ENCODE peak calls at places on chromosomes 3 and 15, in four cellular contexts. One of them, this sample, is unnamed.
A peak's percentile ranks its signal among the peaks of the same experiment; 100 is the strongest.

GRCh38 chr15:88664151-88664778 is 25.4 kb downstream of the ISG20 start:
- DNase-seq in K562: no peak
- DNase-seq in IMR-90: no peak
- DNase-seq in GM12878: no peak
- DNase-seq in this sample: no peak

GRCh38 chr15:42385206-42385979 is 26.1 kb downstream of the CAPN3 start:
- DNase-seq in IMR-90: peak; percentile 62
- DNase-seq in GM12878: no peak
- DNase-seq in K562: peak; percentile 67
- DNase-seq in this sample: peak; percentile 41

GRCh38 chr3:180421221-180421620 is 180.7 kb upstream of the TTC14 start:
- DNase-seq in IMR-90: peak; percentile 18
- DNase-seq in K562: no peak
- DNase-seq in GM12878: no peak
- DNase-seq in this sample: no peak

GRCh38 chr3:24683511-24684384 is 189.1 kb upstream of the THRB start:
- DNase-seq in IMR-90: peak; percentile 63
- DNase-seq in GM12878: no peak
- DNase-seq in K562: peak; percentile 35
- DNase-seq in this sample: peak; percentile 35

GRCh38 chr3:45816544-45816943 is 20.2 kb upstream of the SLC6A20 start:
- DNase-seq in IMR-90: peak; percentile 41
- DNase-seq in GM12878: no peak
- DNase-seq in K562: no peak
- DNase-seq in this sample: no peak

GRCh38 chr3:94965867-94966471 is 903.1 kb downstream of the NSUN3 start:
- DNase-seq in K562: no peak
- DNase-seq in GM12878: no peak
- DNase-seq in IMR-90: no peak
- DNase-seq in this sample: no peak

GRCh38 chr15:31300208-31300661 is 26.4 kb upstream of the KLF13 start:
- DNase-seq in GM12878: no peak
- DNase-seq in IMR-90: no peak
- DNase-seq in K562: no peak
- DNase-seq in this sample: no peak

GRCh38 chr3:46365737-46366524 is 4.8 kb upstream of the CCR5 start:
- DNase-seq in GM12878: no peak
- DNase-seq in IMR-90: no peak
- DNase-seq in K562: no peak
- DNase-seq in this sample: no peak

GRCh38 chr3:52897130-52898109 is at the start of gene STIMATE:
- DNase-seq in IMR-90: peak; percentile 73
- DNase-seq in K562: peak; percentile 94
- DNase-seq in GM12878: no peak
- DNase-seq in this sample: peak; percentile 80

GRCh38 chr3:57864853-57865252 is 108.7 kb downstream of the SLMAP start:
- DNase-seq in K562: no peak
- DNase-seq in GM12878: no peak
- DNase-seq in IMR-90: peak; percentile 45
- DNase-seq in this sample: peak; percentile 5

GRCh38 chr3:190728574-190729246 is 133.8 kb downstream of the GMNC start:
- DNase-seq in GM12878: no peak
- DNase-seq in IMR-90: no peak
- DNase-seq in K562: no peak
- DNase-seq in this sample: peak; percentile 20

GRCh38 chr15:67137951-67138935 is 72.8 kb downstream of the SMAD3 start:
- DNase-seq in K562: no peak
- DNase-seq in IMR-90: peak; percentile 49
- DNase-seq in GM12878: no peak
- DNase-seq in this sample: no peak

GRCh38 chr3:64306745-64307144 is 81.5 kb upstream of the PRICKLE2 start:
- DNase-seq in K562: no peak
- DNase-seq in IMR-90: no peak
- DNase-seq in GM12878: no peak
- DNase-seq in this sample: no peak

GRCh38 chr3:16514021-16514700 is 662 bp upstream of the RFTN1 start:
- DNase-seq in K562: no peak
- DNase-seq in IMR-90: no peak
- DNase-seq in GM12878: no peak
- DNase-seq in this sample: no peak

GRCh38 chr3:14360123-14360881 is 42.1 kb upstream of the SLC6A6 start:
- DNase-seq in K562: no peak
- DNase-seq in GM12878: no peak
- DNase-seq in IMR-90: peak; percentile 62
- DNase-seq in this sample: no peak

GRCh38 chr3:9037113-9037715 is 73.9 kb upstream of the RAD18 start:
- DNase-seq in GM12878: no peak
- DNase-seq in IMR-90: no peak
- DNase-seq in K562: no peak
- DNase-seq in this sample: no peak

GRCh38 chr15:70879386-70879785 is 12.8 kb downstream of the THAP10 start:
- DNase-seq in IMR-90: peak; percentile 93
- DNase-seq in K562: no peak
- DNase-seq in GM12878: no peak
- DNase-seq in this sample: no peak

GRCh38 chr3:113546414-113546893 is 14.1 kb downstream of the SIDT1 start:
- DNase-seq in IMR-90: no peak
- DNase-seq in K562: no peak
- DNase-seq in GM12878: peak; percentile 57
- DNase-seq in this sample: no peak

GRCh38 chr3:69535613-69536012 is 149.7 kb upstream of the FRMD4B start:
- DNase-seq in K562: no peak
- DNase-seq in GM12878: no peak
- DNase-seq in IMR-90: no peak
- DNase-seq in this sample: no peak

GRCh38 chr3:69541059-69541471 is 155.2 kb upstream of the FRMD4B start:
- DNase-seq in GM12878: no peak
- DNase-seq in IMR-90: no peak
- DNase-seq in K562: no peak
- DNase-seq in this sample: no peak

GRCh38 chr3:69531975-69532827 is 146.3 kb upstream of the FRMD4B start:
- DNase-seq in IMR-90: no peak
- DNase-seq in GM12878: no peak
- DNase-seq in K562: no peak
- DNase-seq in this sample: no peak

GRCh38 chr3:69532828-69533219 is 146.9 kb upstream of the FRMD4B start:
- DNase-seq in K562: no peak
- DNase-seq in IMR-90: no peak
- DNase-seq in GM12878: no peak
- DNase-seq in this sample: no peak

DNA sequence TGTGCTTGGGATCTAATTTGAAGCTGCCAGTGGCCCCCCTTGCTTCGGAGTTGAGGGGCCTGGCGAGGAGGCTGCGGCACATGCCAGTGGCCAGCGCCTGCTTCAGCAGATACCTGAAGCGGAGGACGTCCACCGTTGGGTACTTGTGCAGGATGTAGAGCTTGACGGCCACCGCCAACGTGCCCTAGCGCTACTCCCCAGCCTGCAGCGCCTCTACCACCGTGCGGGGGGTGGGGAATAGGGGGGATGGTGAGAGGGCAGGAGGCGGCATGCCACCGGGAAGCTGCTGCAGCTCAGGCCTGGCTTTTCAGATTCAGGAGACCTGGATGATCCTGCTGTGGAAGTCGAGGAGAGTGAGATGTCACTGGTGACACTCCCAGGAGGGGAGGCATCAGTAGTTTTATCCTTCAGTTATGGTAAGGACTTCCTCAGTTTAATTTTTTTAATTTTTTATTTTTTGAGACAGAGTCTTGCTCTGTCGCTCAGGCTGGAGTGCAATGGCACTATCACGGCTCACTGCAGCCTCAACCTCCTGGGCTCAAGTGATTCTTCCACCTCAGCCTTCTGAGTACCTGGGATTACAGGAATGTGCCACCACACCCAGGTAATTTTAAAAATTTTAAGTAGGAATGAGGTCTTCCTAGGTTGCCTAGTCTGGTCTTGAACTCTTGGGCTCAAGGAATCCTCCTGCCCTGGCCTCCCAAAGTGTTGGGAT is 150.6 kb upstream of the FRMD4B start:
- DNase-seq in K562: no peak
- DNase-seq in GM12878: no peak
- DNase-seq in IMR-90: no peak
- DNase-seq in this sample: no peak
- TF ChIP-seq ELK1 in K562: no peak
- TF ChIP-seq ELK1 in GM12878: no peak
- TF ChIP-seq ELK1 in IMR-90: no peak
- TF ChIP-seq ELK1 in this sample: no peak

GRCh38 chr15:47296911-47297310 is 420.4 kb upstream of the SEMA6D start:
- DNase-seq in K562: no peak
- DNase-seq in GM12878: no peak
- DNase-seq in IMR-90: no peak
- DNase-seq in this sample: no peak

GRCh38 chr15:47300035-47300434 is 417.3 kb upstream of the SEMA6D start:
- DNase-seq in K562: no peak
- DNase-seq in GM12878: no peak
- DNase-seq in IMR-90: no peak
- DNase-seq in this sample: no peak

GRCh38 chr15:47300596-47300995 is 416.7 kb upstream of the SEMA6D start:
- DNase-seq in K562: no peak
- DNase-seq in GM12878: no peak
- DNase-seq in IMR-90: no peak
- DNase-seq in this sample: no peak

GRCh38 chr15:47301481-47301880 is 415.8 kb upstream of the SEMA6D start:
- DNase-seq in GM12878: no peak
- DNase-seq in IMR-90: no peak
- DNase-seq in K562: no peak
- DNase-seq in this sample: no peak
- TF ChIP-seq ELK1 in GM12878: no peak
- TF ChIP-seq ELK1 in IMR-90: no peak
- TF ChIP-seq ELK1 in K562: no peak
- TF ChIP-seq ELK1 in this sample: no peak

DNA sequence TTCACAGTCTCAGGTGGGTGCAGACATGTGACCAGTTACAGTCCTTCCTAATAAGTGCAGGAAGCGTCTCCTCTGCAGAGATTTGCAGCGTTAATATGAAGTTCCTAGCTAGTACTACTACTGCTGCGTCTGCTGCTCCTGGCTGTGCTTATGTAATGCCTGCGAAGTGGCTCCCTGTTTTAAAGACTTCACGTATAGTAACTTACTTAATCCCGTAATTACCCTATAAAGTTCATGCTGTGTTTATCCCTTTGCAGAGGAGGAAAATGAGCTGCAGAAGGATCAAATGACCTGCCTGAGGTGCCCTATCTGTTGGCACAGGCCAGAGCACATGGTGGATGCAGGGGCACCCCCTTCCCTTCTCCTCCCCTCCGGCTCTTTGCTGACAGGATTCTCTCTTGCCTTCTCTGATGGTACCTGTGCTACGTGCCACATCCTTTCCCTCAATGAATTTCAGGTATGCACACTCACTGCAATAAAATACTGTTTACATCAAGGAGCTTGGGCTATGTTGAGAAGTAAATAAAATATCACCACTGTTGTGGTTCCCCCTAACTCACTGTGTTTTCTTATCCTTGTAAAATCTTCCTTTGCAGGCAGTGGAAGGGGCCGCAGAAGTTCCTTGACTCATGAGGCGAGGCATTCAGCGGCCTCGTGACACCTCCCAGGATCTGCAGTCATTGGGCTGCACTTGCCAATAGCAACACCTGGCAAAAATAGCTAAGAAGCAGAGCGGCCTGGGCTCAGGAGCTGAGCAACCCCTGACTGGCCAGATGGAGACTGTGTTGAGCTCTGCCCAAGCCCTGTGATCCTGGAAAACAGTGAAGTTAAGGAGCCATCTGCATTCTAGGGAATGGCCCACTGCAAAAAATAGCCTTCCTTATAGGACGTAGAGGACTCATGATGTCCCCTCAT is 188.9 kb upstream of the ATP10A start:
- DNase-seq in GM12878: no peak
- DNase-seq in IMR-90: no peak
- DNase-seq in K562: no peak
- DNase-seq in this sample: no peak
- TF ChIP-seq ELK1 in GM12878: no peak
- TF ChIP-seq ELK1 in IMR-90: no peak
- TF ChIP-seq ELK1 in K562: no peak
- TF ChIP-seq ELK1 in this sample: no peak

DNA sequence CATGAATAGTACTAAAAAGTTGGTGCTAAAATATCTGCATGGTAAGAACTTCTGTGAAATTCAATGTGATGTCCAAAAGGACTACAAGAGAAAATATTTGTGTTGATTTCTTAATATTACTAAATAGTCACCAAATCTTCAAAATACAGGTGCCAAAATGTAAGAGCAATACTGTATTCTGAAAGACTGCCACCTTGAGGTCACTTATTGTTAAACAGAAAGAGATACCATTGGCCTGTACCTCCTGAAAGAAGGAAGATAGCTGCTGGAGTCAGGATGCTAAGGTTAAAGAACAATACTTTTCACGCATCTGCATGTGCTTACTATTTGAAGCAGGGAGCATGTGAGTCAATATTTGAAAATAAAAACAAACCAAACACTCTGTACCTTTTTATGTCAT is 72.0 kb upstream of the LSAMP start:
- DNase-seq in GM12878: no peak
- DNase-seq in K562: no peak
- DNase-seq in IMR-90: peak; percentile 4
- DNase-seq in this sample: no peak
- TF ChIP-seq ELK1 in GM12878: no peak
- TF ChIP-seq ELK1 in K562: no peak
- TF ChIP-seq ELK1 in IMR-90: no peak
- TF ChIP-seq ELK1 in this sample: no peak